ENCODE peak calls at places on chromosomes 2 and 18, in four cellular contexts. Y is heart right ventricle, B is right cardiac atrium, F is Peyer's patch. K is an unnamed sample.

GRCh38 chr18:77001979-77002378 is 130.6 kb downstream of the MBP start:
- DNase-seq in Y (no peak), B (peak; percentile 22), F (peak; percentile 37), K (no peak)

GRCh38 chr18:56028514-56028913 is 440.5 kb upstream of the TCF4 start:
- DNase-seq in Y (no peak), B (no peak), F (no peak), K (no peak)

GRCh38 chr18:46299465-46300004 is 195.3 kb downstream of the HAUS1 start:
- DNase-seq in Y (no peak), B (no peak), F (no peak), K (no peak)

GRCh38 chr2:172962824-172963223 is 112.8 kb upstream of the MAP3K20 start:
- DNase-seq in Y (no peak), B (no peak), F (no peak), K (no peak)

GRCh38 chr18:69957071-69957620 is 9.5 kb upstream of the CD226 start:
- DNase-seq in Y (no peak), B (no peak), F (no peak), K (no peak)

GRCh38 chr2:164992818-164993217 is 37.5 kb upstream of the SLC38A11 start:
- DNase-seq in Y (no peak), B (no peak), F (no peak), K (peak; percentile 54)

GRCh38 chr2:236546561-236546961 is 23.1 kb upstream of the ACKR3 start:
- DNase-seq in Y (no peak), B (no peak), F (no peak), K (peak; percentile 54)

GRCh38 chr2:136246086-136246669 is 128.2 kb upstream of the CXCR4 start:
- DNase-seq in Y (no peak), B (peak; percentile 78), F (no peak), K (no peak)

GRCh38 chr2:85445316-85446295 is 27.1 kb downstream of the SH2D6 start:
- DNase-seq in Y (peak; percentile 57), B (peak; percentile 73), F (no peak), K (no peak)

GRCh38 chr2:240327566-240327965 is 107.9 kb upstream of the GPC1 start:
- DNase-seq in Y (no peak), B (no peak), F (no peak), K (no peak)

GRCh38 chr2:137929504-137929886 is 34.8 kb upstream of the HNMT start:
- DNase-seq in Y (no peak), B (no peak), F (no peak), K (no peak)

GRCh38 chr2:99710720-99711612 is 221.1 kb upstream of the REV1 start:
- DNase-seq in Y (no peak), B (peak; percentile 64), F (no peak), K (no peak)

GRCh38 chr2:141565597-141565996 is 565.2 kb downstream of the LRP1B start:
- DNase-seq in Y (no peak), B (no peak), F (no peak), K (no peak)

GRCh38 chr2:125168442-125168841 is 1143.4 kb downstream of the CNTNAP5 start:
- DNase-seq in Y (no peak), B (no peak), F (no peak), K (no peak)

GRCh38 chr2:48174503-48174902 is 268.2 kb upstream of the FBXO11 start:
- DNase-seq in Y (no peak), B (no peak), F (no peak), K (no peak)

GRCh38 chr18:47260138-47260923 is 8.9 kb upstream of the SKOR2 start:
- DNase-seq in Y (peak; percentile 51), B (peak; percentile 75), F (no peak), K (no peak)

GRCh38 chr2:51165534-51166260 is 133.8 kb upstream of the NRXN1 start:
- DNase-seq in Y (no peak), B (no peak), F (no peak), K (no peak)

GRCh38 chr2:231613054-231613654 is 20.5 kb downstream of the TEX44 start:
- DNase-seq in Y (peak; percentile 45), B (peak; percentile 76), F (peak; percentile 57), K (no peak)

GRCh38 chr2:224389317-224389716 is 12.6 kb downstream of the FAM124B start:
- DNase-seq in Y (no peak), B (no peak), F (no peak), K (no peak)

GRCh38 chr2:50649626-50650397 is 382.1 kb downstream of the NRXN1 start:
- DNase-seq in Y (no peak), B (no peak), F (no peak), K (no peak)

GRCh38 chr2:210189452-210190143 is 18.4 kb upstream of the KANSL1L start:
- DNase-seq in Y (no peak), B (no peak), F (no peak), K (no peak)

GRCh38 chr2:152444448-152444847 is 109.5 kb downstream of the FMNL2 start:
- DNase-seq in Y (no peak), B (no peak), F (no peak), K (no peak)
- H3K4me1 ChIP-seq in Y (peaks cover 14% of the 10 kb centered on the region), B (peaks cover 14% of the 10 kb centered on the region), F (no peaks in the 10 kb centered on the region), K (no peaks in the 10 kb centered on the region)

DNA sequence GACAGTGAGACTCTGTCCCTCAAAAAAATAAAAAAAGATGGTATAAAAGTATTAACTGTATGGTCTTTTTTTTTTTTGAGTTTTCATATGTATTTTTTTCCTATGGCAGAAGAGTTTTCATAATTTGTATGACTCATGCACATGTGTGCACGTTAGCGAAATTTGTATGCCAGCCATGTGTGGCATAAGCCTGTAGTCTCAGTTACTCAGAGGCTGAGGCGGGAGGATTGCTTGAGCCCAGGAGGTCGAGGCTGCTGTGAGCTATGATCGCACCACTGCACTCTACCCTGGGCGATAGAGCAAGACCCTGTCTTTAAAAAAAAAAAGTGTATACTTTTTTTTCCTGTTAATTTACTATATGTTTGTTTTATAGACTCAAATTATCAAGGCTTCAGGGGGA is 160.8 kb downstream of the TGIF1 start:
- DNase-seq in Y (no peak), B (no peak), F (peak; percentile 1), K (no peak)
- H3K27ac ChIP-seq in Y (no peak overlapping the region), B (no peak overlapping the region), F (no peak overlapping the region), K (no peak overlapping the region)

DNA sequence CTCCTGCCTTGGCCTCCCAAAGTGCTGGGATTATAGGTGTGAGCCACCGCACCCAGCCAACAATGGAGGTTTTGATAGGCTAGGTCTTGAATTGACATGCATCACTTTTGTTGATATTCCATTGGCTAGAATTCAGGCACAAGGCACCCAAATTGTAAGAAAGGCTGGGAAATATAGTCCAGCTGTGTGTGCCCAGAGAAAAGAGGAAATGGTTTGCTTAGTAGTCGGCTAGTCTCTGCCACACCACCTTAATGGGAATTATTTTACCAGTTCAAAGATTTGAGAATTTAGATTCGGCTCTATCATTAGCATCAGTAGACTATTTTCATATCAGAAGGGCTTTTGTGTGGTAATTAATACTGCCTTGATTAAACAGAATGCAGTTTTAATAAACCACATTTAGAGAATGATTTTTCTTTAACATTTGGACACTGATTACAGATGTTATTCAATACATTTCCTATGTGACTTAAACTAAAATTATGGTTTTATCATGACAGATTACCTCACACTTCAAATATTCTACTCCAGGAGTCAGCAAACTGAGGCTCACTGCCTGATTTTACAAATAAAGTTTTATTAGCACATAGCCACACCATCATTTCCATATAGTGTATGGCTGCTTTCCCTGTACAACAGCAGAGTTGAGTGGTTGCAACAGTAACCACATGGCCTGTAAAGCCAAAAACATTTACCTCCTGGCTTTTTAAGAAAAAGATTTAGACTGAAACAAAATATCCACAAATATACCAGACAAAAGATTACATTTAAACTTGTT is 27.4 kb downstream of the DBI start:
- DNase-seq in Y (no peak), B (no peak), F (no peak), K (no peak)
- H3K27me3 ChIP-seq in Y (no peaks in the 10 kb centered on the region), B (no peaks in the 10 kb centered on the region), F (no peaks in the 10 kb centered on the region), K (no peaks in the 10 kb centered on the region)

DNA sequence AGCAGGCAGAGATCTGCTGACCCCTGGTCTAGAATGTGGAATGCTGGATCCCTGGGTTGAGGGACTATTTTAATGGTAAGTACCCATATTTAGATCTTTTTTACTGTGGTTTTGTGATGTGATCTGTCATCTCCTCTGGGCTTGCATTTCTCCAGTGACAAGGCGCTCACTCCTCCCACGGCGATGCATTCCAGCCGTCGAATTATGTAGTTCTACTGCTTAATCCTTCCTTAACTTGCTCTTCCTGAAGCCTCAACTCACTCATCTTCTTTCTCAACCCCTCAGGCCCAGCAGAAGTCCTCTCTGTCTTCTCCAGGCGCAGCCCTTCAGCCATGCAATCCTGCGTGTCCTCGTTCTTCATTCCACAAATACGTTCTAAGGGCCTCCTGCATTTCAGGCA is 51.2 kb downstream of the HPCAL1 start:
- DNase-seq in Y (no peak), B (no peak), F (no peak), K (no peak)
- H3K4me1 ChIP-seq in Y (no peaks in the 10 kb centered on the region), B (no peaks in the 10 kb centered on the region), F (no peaks in the 10 kb centered on the region), K (peaks cover 9% of the 10 kb centered on the region)

GRCh38 chr2:42129487-42129852 is 39.7 kb upstream of the EML4 start:
- DNase-seq in Y (no peak), B (no peak), F (no peak), K (no peak)
- H3K27ac ChIP-seq in Y (no peak overlapping the region), B (no peak overlapping the region), F (no peak overlapping the region), K (peak overlapping the region; percentile 70)

K was measured in naive thymus-derived CD4-positive, alpha-beta T cell.